ENCODE peak calls at places on chromosomes 6 and 20, in nine cellular contexts. W is HCT116, O is HL-60, V is SK-N-SH, P is endothelial cell of umbilical vein, G is breast epithelium, Z is K562, F is stomach, X is GM12892. C is an unnamed sample.

GRCh38 chr6:109453594-109454482 is 1.7 kb downstream of the MICAL1 start:
- DNase-seq in O (peak; percentile 35), P (no peak), Z (no peak), W (no peak), F (no peak), X (no peak), G (no peak), V (peak; percentile 66), C (no peak)

GRCh38 chr6:42140051-42140450 is 2.4 kb downstream of the C6orf132 start:
- DNase-seq in P (no peak), W (no peak), G (no peak), X (no peak), O (peak; percentile 25), Z (no peak), V (no peak), F (peak; percentile 77), C (no peak)

GRCh38 chr6:116847234-116847633 is 18.4 kb upstream of the GPRC6A start:
- DNase-seq in F (no peak), P (peak; percentile 36), W (peak; percentile 35), Z (no peak), G (no peak), V (peak; percentile 23), X (no peak), O (no peak), C (no peak)

GRCh38 chr20:17501701-17502100 is 29.5 kb downstream of the BFSP1 start:
- DNase-seq in Z (no peak), O (no peak), X (no peak), F (no peak), G (no peak), V (no peak), W (no peak), P (no peak), C (no peak)

GRCh38 chr6:129189266-129189665 is 306.3 kb downstream of the LAMA2 start:
- DNase-seq in W (no peak), X (no peak), Z (no peak), V (no peak), P (no peak), F (no peak), G (no peak), O (no peak), C (no peak)

GRCh38 chr6:118860363-118860762 is 33.6 kb upstream of the ASF1A start:
- DNase-seq in G (no peak), V (no peak), X (no peak), Z (no peak), F (no peak), W (no peak), P (no peak), O (no peak), C (no peak)

GRCh38 chr20:31693987-31694661 is 28.5 kb downstream of the BCL2L1 start:
- DNase-seq in O (no peak), Z (no peak), V (no peak), G (no peak), F (no peak), X (no peak), P (no peak), W (no peak), C (no peak)

GRCh38 chr6:126188271-126188909 is 151.5 kb upstream of the CENPW start:
- DNase-seq in V (no peak), X (no peak), G (no peak), P (peak; percentile 6), O (no peak), W (no peak), Z (no peak), F (no peak), C (no peak)

GRCh38 chr6:111922454-111923297 is 49.4 kb upstream of the FYN start:
- DNase-seq in F (no peak), P (no peak), O (peak; percentile 69), V (no peak), Z (no peak), G (no peak), X (no peak), W (no peak), C (no peak)
- TF ChIP-seq POLR2AphosphoS5 in F (no peak), P (no peak), O (no peak), V (no peak), Z (no peak), G (no peak), X (no peak), W (no peak), C (no peak)

DNA sequence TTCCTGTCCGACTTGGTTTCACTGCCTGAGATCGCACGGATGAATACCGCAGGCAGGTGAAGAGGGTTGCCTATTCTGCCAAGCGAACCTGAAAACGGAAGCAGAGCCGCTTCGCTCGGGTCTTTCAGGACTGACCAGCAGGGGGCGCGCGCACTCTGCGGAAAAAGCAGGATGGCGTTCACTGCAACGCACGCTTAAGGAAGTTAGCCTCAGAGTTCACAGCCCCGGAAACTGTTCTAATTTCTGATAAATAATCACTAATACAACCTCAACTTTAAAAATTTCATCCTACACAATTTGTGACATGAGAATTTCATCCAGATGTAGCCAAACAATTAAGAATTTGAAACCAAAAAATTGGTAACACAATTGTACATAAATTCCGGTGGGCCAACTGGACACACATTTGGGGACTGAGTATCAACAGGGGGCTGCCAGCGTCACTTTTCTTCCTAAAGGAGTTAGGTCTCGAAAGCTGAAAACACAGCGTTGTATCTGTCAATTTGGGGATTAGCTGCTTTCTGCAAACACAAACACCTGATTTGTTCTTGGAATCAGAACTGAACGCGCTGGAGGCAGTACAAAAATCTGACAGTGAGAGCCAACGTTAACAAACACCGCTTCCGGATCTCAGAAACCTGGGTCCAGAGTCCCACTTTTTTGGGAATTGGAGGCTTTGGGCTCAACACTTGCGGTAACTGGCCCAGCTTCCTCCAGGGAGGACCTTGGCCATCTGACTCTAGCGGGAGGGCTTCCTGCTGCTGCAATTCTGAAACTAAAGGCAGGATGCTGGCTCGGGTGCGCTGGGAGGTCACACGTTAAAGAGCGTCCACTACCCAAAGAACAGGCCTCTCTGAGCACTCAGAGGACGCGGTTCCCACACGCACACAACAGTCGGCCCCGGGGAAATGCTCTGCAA is 8.8 kb downstream of the PXDC1 start:
- DNase-seq in G (peak; percentile 85), P (peak; percentile 88), V (peak; percentile 84), O (peak; percentile 65), F (peak; percentile 94), Z (peak; percentile 89), X (peak; percentile 68), W (peak; percentile 48), C (peak; percentile 86)
- TF ChIP-seq POLR2AphosphoS5 in G (peak; percentile 74), P (peak; percentile 2), V (no peak), O (no peak), F (peak; percentile 71), Z (no peak), X (no peak), W (no peak), C (peak; percentile 71)

DNA sequence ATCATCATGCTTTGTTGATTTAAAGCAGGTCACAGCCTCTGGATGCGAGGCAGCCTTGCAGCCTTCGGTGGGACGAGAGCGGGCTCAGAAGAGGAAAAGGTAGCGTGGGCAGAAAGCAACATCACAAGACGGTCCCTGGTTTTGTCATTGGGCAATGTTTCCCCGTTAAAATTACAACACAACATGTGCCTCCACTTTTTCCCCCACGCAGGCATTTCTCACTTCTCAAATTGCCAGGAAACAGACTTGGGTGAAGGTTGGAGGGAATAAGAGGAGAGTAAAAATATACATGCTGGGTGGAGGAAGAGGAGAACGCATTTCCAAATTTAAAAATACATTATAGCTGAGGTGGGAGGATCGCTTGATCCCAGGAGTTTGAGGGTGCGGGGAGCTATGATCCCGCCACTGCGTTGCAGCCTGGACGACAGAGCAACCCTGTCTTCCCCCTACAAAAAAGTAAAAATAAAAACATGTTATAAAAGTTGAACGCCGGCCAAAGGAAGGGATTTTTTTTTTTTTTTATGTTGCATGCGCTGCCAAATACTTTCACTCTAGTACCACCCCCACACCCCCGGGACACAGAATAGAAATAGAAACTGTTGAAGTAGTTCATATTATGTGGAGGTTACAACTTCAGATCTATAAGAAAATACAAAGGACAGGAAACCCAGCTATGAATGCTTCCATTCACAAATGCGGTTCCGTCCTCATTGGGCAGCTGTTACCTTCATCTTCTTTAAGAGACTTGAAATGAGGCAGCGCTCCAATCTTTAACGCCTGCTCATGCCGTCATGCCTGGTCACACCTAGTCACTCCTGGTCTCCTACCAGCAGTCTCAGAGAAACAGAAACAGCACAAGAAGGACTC is 13.8 kb upstream of the NAA20 start:
- DNase-seq in P (peak; percentile 65), O (peak; percentile 77), W (no peak), X (no peak), Z (no peak), F (no peak), G (peak; percentile 83), V (no peak), C (peak; percentile 24)
- TF ChIP-seq POLR2AphosphoS5 in P (no peak), O (peak; percentile 51), W (no peak), X (no peak), Z (no peak), F (peak; percentile 28), G (peak; percentile 74), V (no peak), C (no peak)

GRCh38 chr6:31676322-31676903 is 4.5 kb downstream of the LY6G5C start:
- DNase-seq in Z (no peak), V (no peak), G (no peak), W (no peak), X (no peak), F (no peak), O (no peak), P (no peak), C (no peak)

GRCh38 chr6:31680226-31680840 is 534 bp downstream of the LY6G5C start:
- DNase-seq in V (no peak), P (no peak), G (no peak), X (no peak), Z (no peak), O (no peak), W (no peak), F (no peak), C (no peak)

GRCh38 chr6:31676904-31677303 is 4.0 kb downstream of the LY6G5C start:
- DNase-seq in F (no peak), W (no peak), O (no peak), X (no peak), V (no peak), Z (no peak), P (no peak), G (no peak), C (no peak)

GRCh38 chr6:31677955-31678354 is 2.9 kb downstream of the LY6G5C start:
- DNase-seq in F (no peak), O (no peak), X (no peak), Z (no peak), V (no peak), P (no peak), G (no peak), W (no peak), C (no peak)

DNA sequence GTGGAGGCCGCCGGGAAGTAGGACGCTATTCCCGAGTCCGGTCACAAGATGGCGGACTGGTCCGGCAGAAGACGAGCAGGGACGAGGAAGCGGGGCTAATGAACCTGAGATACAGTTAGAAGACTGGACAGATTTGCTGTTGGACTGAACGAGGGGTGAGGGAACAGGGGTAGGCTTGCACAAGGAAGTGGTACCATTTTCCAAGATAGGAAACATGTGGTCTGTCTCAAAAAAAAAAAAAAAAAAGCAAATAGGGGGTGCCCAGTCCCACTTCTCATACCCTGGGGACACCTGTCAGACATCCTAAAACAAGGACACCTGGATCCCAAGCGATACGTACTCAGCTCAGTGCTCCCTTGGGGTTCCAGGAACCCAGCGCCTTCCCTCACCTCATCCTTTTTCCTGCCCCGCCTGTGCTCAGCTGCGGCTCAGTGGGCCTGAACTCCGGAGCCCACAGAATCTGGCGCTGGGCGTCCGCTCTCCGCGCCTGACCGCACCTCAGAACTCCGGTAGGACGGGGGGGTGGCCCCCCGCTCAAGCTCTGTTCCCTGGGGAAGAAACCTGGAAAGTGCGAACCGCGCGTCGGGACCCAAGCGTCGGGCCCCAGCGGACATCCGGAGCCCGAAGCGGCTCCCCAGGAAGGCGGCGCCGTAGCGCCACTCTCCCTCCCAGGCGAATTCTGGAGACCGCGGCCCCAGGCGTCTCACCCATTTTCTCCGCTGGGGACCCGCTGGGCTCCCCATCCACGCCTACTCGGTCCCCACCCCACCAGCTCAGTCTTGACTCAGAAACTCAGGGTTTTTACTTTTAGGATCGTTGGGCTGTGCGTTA is at the start of gene LY6G5C:
- DNase-seq in G (peak; percentile 83), Z (peak; percentile 82), W (peak; percentile 73), P (peak; percentile 81), V (peak; percentile 88), F (peak; percentile 87), X (peak; percentile 71), O (peak; percentile 74), C (peak; percentile 87)
- TF ChIP-seq POLR2AphosphoS5 in G (peak; percentile 66), Z (no peak), W (peak; percentile 11), P (peak; percentile 54), V (no peak), F (peak; percentile 87), X (no peak), O (no peak), C (peak; percentile 88)